ENCODE peak calls at places on chromosomes 11 and 22, in six cellular contexts. D, I, U, J, X and B are unnamed samples.

GRCh38 chr22:42326301-42326700 is 55.8 kb upstream of the TCF20 start:
- DNase-seq in D (no peak), I (no peak), U (no peak), J (no peak), X (no peak), B (no peak)

GRCh38 chr22:36339171-36340065 is 48.3 kb downstream of the MYH9 start:
- DNase-seq in D (no peak), I (no peak), U (no peak), J (no peak), X (peak), B (no peak)

GRCh38 chr11:85685131-85685819 is 720 bp downstream of the CCDC89 start:
- DNase-seq in D (no peak), I (no peak), U (peak), J (no peak), X (no peak), B (peak)

GRCh38 chr22:28923826-28924732 is 40.7 kb downstream of the ZNRF3 start:
- DNase-seq in D (no peak), I (peak), U (no peak), J (no peak), X (no peak), B (no peak)

GRCh38 chr11:125170406-125171031 is 6.0 kb downstream of the PKNOX2 start:
- DNase-seq in D (no peak), I (peak), U (no peak), J (peak), X (no peak), B (peak)

GRCh38 chr11:34721646-34722045 is 100.8 kb downstream of the EHF start:
- DNase-seq in D (no peak), I (no peak), U (no peak), J (no peak), X (no peak), B (no peak)

GRCh38 chr22:37824674-37825641 is 1.8 kb downstream of the GALR3 start:
- DNase-seq in D (no peak), I (no peak), U (no peak), J (no peak), X (peak), B (no peak)

GRCh38 chr11:16801288-16801980 is 63.0 kb downstream of the C11orf58 start:
- DNase-seq in D (no peak), I (no peak), U (no peak), J (peak), X (no peak), B (no peak)

GRCh38 chr22:47929646-47930185 is 1167.3 kb downstream of the TBC1D22A start:
- DNase-seq in D (no peak), I (peak), U (no peak), J (no peak), X (no peak), B (no peak)

GRCh38 chr11:70557742-70558485 is 159.6 kb downstream of the CTTN start:
- DNase-seq in D (no peak), I (no peak), U (no peak), J (no peak), X (no peak), B (no peak)

GRCh38 chr11:67442504-67443398 is 525 bp downstream of the CORO1B start:
- DNase-seq in D (peak), I (no peak), U (no peak), J (no peak), X (no peak), B (no peak)

GRCh38 chr22:47604563-47604962 is 842.1 kb downstream of the TBC1D22A start:
- DNase-seq in D (no peak), I (peak), U (no peak), J (peak), X (no peak), B (peak)

GRCh38 chr11:38392176-38392575 is 1794.1 kb upstream of the RAG2 start:
- DNase-seq in D (no peak), I (no peak), U (no peak), J (no peak), X (no peak), B (no peak)

GRCh38 chr11:15896544-15896943 is 459.8 kb downstream of the SOX6 start:
- DNase-seq in D (no peak), I (no peak), U (no peak), J (no peak), X (no peak), B (no peak)

GRCh38 chr11:100354736-100355135 is 332.4 kb upstream of the ARHGAP42 start:
- DNase-seq in D (no peak), I (no peak), U (no peak), J (no peak), X (no peak), B (no peak)

GRCh38 chr11:2990617-2991476 is 1.3 kb downstream of the NAP1L4 start:
- DNase-seq in D (peak), I (peak), U (no peak), J (peak), X (peak), B (no peak)

GRCh38 chr22:38513063-38513462 is 7.0 kb upstream of the DDX17 start:
- DNase-seq in D (peak), I (no peak), U (no peak), J (no peak), X (no peak), B (no peak)

GRCh38 chr11:122872046-122872445 is 10.5 kb upstream of the JHY start:
- DNase-seq in D (no peak), I (no peak), U (no peak), J (no peak), X (no peak), B (no peak)

GRCh38 chr22:48779211-48779643 is 1048.4 kb downstream of the BRD1 start:
- DNase-seq in D (no peak), I (peak), U (peak), J (peak), X (no peak), B (peak)